ENCODE peak calls at places on chromosome 22, in seven cellular contexts. B is psoas muscle, X is cardiac fibroblast, C is AG04450, O is IMR-90, Z is body of pancreas, K is AG09309. M is an unnamed sample.

GRCh38 chr22:46108564-46109473 is 41.5 kb upstream of the PPARA start:
- DNase-seq in B (no peak), X (peak), C (no peak), O (peak), Z (peak), K (no peak), M (no peak)

GRCh38 chr22:23054531-23055257 is 15.6 kb upstream of the GNAZ start:
- DNase-seq in B (no peak), X (no peak), C (no peak), O (no peak), Z (no peak), K (no peak), M (peak)

GRCh38 chr22:22735695-22736611 is 91.5 kb downstream of the GGTLC2 start:
- DNase-seq in B (no peak), X (no peak), C (no peak), O (no peak), Z (no peak), K (no peak), M (no peak)

GRCh38 chr22:35634015-35634414 is 14.2 kb upstream of the APOL6 start:
- DNase-seq in B (no peak), X (no peak), C (no peak), O (no peak), Z (no peak), K (no peak), M (no peak)

GRCh38 chr22:46081831-46082210 is 68.5 kb upstream of the PPARA start:
- DNase-seq in B (peak), X (no peak), C (no peak), O (no peak), Z (peak), K (no peak), M (no peak)

GRCh38 chr22:32830473-32830872 is 29.0 kb downstream of the TIMP3 start:
- DNase-seq in B (peak), X (no peak), C (no peak), O (no peak), Z (peak), K (no peak), M (no peak)

GRCh38 chr22:24402460-24403192 is 24.8 kb upstream of the ADORA2A start:
- DNase-seq in B (peak), X (peak), C (peak), O (peak), Z (peak), K (peak), M (peak)

GRCh38 chr22:45878901-45879551 is 97.9 kb downstream of the WNT7B start:
- DNase-seq in B (peak), X (no peak), C (no peak), O (no peak), Z (peak), K (no peak), M (no peak)

GRCh38 chr22:44341431-44342346 is 28.9 kb upstream of the SHISAL1 start:
- DNase-seq in B (no peak), X (peak), C (peak), O (peak), Z (no peak), K (no peak), M (no peak)

GRCh38 chr22:36359172-36359973 is 28.4 kb downstream of the MYH9 start:
- DNase-seq in B (no peak), X (no peak), C (no peak), O (no peak), Z (no peak), K (no peak), M (peak)

GRCh38 chr22:30309981-30310672 is 16.6 kb downstream of the TBC1D10A start:
- DNase-seq in B (no peak), X (peak), C (no peak), O (peak), Z (peak), K (no peak), M (peak)

GRCh38 chr22:34761111-34761510 is 304.8 kb upstream of the ISX start:
- DNase-seq in B (no peak), X (no peak), C (no peak), O (no peak), Z (no peak), K (no peak), M (no peak)

GRCh38 chr22:47154621-47155081 is 392.2 kb downstream of the TBC1D22A start:
- DNase-seq in B (peak), X (peak), C (peak), O (peak), Z (peak), K (peak), M (no peak)
- TF ChIP-seq CTCF in B (no peak), X (no peak), C (peak), O (peak), Z (peak), K (peak), M (no peak)

DNA sequence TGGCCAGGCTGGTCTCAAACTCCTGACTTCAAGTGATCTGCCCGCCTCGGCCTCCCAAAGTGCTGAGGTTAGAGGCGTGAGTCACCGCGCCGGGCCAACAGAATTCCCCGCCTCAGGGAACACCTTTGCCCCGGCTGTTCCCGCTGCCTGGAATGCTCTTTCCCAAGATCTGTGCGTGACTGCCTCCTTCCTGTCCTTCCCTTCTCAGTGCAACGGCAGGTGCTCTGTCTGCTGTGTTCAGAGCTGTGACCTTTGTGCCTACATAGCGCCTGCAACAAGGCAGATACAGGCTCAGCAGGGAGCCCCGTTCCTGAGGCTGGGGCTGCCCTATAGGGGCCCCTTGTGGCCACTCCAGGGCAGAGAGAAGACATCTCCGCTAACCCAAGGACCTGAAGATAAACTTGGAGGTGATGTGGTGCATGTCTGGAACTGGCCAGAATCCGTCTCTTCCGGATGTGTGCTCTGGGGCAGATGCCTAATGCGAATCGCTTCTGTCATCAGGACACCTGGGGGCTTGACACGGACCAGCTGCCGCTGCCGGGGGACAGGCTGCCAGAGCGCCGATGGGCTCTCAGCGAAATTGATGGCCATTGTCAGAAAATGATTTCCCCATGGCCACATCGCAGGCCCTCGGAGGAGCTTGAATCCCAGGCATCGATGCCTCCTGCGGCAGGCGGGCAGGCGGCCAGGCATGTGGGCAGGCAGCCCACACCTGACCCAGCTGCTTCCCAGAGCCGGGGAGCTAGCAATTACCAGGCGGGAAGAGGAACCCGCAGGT is 43.5 kb upstream of the TCF20 start:
- DNase-seq in B (no peak), X (peak), C (no peak), O (peak), Z (peak), K (no peak), M (peak)
- TF ChIP-seq CTCF in B (peak), X (peak), C (peak), O (peak), Z (peak), K (no peak), M (peak)

GRCh38 chr22:50342651-50343540 is at the start of gene PPP6R2:
- DNase-seq in B (peak), X (peak), C (no peak), O (peak), Z (peak), K (no peak), M (peak)
- TF ChIP-seq CTCF in B (no peak), X (no peak), C (no peak), O (no peak), Z (no peak), K (no peak), M (no peak)

DNA sequence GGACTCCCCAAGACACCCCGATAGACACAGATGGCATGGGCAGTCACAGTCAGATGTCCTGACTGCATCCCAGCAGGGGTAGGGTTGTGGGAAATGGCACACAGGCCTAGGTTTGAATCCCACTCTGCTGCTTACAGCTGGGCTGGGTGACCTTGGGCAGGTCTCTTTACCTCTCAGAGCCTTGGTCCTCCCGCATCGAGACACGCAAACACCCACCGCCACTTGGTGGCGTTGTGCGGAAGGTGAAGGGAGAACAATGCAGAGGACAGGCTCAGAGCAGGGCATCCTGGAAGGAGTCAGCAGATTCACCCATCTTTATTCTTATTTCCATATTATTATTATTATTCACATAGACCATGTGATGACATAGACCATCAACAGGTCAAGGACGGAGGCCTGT is 140.5 kb downstream of the MIAT start:
- DNase-seq in B (no peak), X (no peak), C (no peak), O (no peak), Z (no peak), K (no peak), M (no peak)
- TF ChIP-seq CTCF in B (no peak), X (no peak), C (no peak), O (no peak), Z (no peak), K (peak), M (no peak)

GRCh38 chr22:38824587-38824986 is 19.2 kb downstream of the NPTXR start:
- DNase-seq in B (no peak), X (peak), C (peak), O (peak), Z (peak), K (no peak), M (peak)
- TF ChIP-seq CTCF in B (no peak), X (peak), C (peak), O (peak), Z (peak), K (peak), M (no peak)

GRCh38 chr22:42992092-42992491 is 22.9 kb downstream of the PACSIN2 start:
- DNase-seq in B (no peak), X (no peak), C (no peak), O (no peak), Z (no peak), K (no peak), M (no peak)

GRCh38 chr22:42992886-42993479 is 22.0 kb downstream of the PACSIN2 start:
- DNase-seq in B (no peak), X (no peak), C (no peak), O (no peak), Z (no peak), K (no peak), M (no peak)

GRCh38 chr22:42991010-42991651 is 23.8 kb downstream of the PACSIN2 start:
- DNase-seq in B (no peak), X (peak), C (no peak), O (peak), Z (peak), K (peak), M (no peak)

GRCh38 chr22:42993651-42994275 is 21.2 kb downstream of the PACSIN2 start:
- DNase-seq in B (no peak), X (peak), C (no peak), O (peak), Z (no peak), K (no peak), M (no peak)

DNA sequence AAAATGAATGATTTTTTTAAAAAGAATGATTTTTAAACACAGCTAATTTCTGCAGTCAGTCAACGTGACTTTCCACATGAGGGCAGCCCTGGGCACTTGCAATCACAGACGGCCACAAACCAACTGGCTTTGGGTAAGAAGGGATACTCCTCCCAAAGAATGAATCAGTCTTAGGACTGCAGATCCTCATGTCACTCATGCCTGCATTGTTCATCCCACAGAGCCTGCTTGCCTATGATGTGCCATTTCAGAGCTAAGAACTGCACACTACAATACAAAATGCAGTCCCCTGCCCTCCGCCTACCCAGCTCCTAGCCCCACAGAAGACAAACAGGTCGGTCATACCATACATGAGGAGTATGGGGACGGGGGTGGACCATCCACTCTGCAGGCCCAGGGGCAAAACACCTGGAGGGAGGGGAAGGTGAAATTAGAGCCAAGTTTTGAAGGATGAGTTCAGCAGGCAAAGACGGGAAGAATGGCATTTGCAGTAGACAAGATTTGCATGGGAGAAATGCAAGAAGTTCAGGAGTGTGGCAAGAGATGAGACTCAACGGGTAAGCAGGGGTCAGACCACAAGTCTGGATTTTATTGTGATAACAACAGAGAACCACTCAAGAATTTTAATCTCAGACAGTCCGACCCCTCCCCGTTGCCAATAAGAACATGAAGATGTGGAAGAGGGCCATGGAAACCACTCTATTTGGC is 24.7 kb downstream of the PACSIN2 start:
- DNase-seq in B (no peak), X (peak), C (no peak), O (peak), Z (no peak), K (peak), M (no peak)
- TF ChIP-seq CTCF in B (peak), X (peak), C (peak), O (peak), Z (peak), K (peak), M (peak)

DNA sequence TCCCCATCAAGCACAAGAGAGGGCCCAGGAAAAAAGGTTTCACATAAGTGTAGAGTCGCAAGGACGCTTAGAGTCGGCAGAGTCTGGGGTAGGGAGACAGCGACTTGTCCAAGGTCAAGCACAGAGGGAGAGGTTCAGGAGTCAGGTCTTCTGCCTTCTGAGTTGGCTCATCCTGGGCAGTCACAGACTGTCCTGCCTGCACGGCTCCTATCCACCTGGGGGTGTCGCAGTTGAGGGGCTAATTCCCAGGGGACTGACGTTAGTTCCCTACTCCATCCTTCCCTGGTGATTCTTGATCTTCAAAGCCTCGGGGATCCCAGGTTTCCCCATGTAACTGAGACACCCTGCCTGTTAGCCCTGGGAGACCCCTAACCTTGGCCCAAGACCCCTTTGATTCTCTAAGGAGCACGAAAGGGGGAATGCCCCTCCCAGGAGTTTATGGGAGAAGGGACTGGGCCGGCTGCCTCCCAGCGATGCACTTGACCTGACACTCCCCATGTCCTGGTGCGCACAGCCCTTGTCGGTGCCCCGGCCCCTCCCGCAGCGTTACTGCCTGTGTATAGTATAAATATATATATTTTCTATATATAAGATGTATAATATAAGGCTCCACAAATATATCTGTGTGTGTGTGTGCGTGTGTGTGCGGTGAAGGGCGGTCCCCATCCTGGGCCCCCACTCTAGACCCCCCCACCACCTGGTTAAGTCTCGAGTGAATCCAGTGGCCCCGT is 14.7 kb upstream of the TAB1 start:
- DNase-seq in B (no peak), X (peak), C (no peak), O (peak), Z (no peak), K (no peak), M (peak)
- TF ChIP-seq CTCF in B (peak), X (peak), C (peak), O (peak), Z (peak), K (peak), M (no peak)

M was measured in GM10248.